ENCODE peak calls at places on chromosomes 16 and 17, in six cellular contexts. Q, L, A, I, U and X are unnamed samples.

GRCh38 chr16:49282690-49283375 is 1.2 kb upstream of the CBLN1 start:
- DNase-seq in Q (peak), L (no peak), A (no peak), I (no peak), U (no peak), X (no peak)

GRCh38 chr17:37301288-37301687 is 74.5 kb upstream of the C17orf78 start:
- DNase-seq in Q (no peak), L (no peak), A (no peak), I (peak), U (no peak), X (no peak)

GRCh38 chr17:76434870-76435269 is 18.1 kb downstream of the UBE2O start:
- DNase-seq in Q (no peak), L (no peak), A (no peak), I (no peak), U (no peak), X (no peak)

GRCh38 chr16:28146536-28146935 is 65.2 kb downstream of the XPO6 start:
- DNase-seq in Q (no peak), L (no peak), A (no peak), I (no peak), U (no peak), X (no peak)

GRCh38 chr17:33389506-33390141 is 96.5 kb upstream of the ASIC2 start:
- DNase-seq in Q (no peak), L (no peak), A (no peak), I (no peak), U (no peak), X (no peak)

GRCh38 chr16:2511996-2512919 is 1.5 kb upstream of the ATP6V0C start:
- DNase-seq in Q (no peak), L (no peak), A (peak), I (no peak), U (no peak), X (no peak)

GRCh38 chr17:3510090-3510489 is 34.3 kb downstream of the ASPA start:
- DNase-seq in Q (no peak), L (no peak), A (no peak), I (no peak), U (no peak), X (no peak)

GRCh38 chr17:2405247-2405926 is 4.5 kb upstream of the MNT start:
- DNase-seq in Q (no peak), L (no peak), A (no peak), I (peak), U (peak), X (peak)

GRCh38 chr17:37847811-37848331 is 76.3 kb upstream of the TBC1D3K start:
- DNase-seq in Q (no peak), L (no peak), A (no peak), I (no peak), U (no peak), X (no peak)

GRCh38 chr17:76811834-76812233 is 56.4 kb upstream of the MGAT5B start:
- DNase-seq in Q (no peak), L (no peak), A (no peak), I (no peak), U (no peak), X (no peak)

GRCh38 chr17:78883533-78884131 is 19.4 kb downstream of the CEP295NL start:
- DNase-seq in Q (peak), L (peak), A (peak), I (peak), U (peak), X (no peak)

GRCh38 chr17:51050291-51051033 is 70.2 kb downstream of the SPAG9 start:
- DNase-seq in Q (no peak), L (peak), A (no peak), I (no peak), U (no peak), X (no peak)

GRCh38 chr17:11852911-11853310 is 144.4 kb downstream of the ZNF18 start:
- DNase-seq in Q (no peak), L (no peak), A (no peak), I (no peak), U (no peak), X (no peak)

GRCh38 chr17:17141860-17142552 is 64.1 kb downstream of the PLD6 start:
- DNase-seq in Q (no peak), L (no peak), A (peak), I (peak), U (no peak), X (no peak)

GRCh38 chr17:44376124-44376523 is 12.5 kb upstream of the FAM171A2 start:
- DNase-seq in Q (no peak), L (peak), A (peak), I (peak), U (no peak), X (no peak)

GRCh38 chr17:4594406-4595349 is 10.3 kb downstream of the SMTNL2 start:
- DNase-seq in Q (peak), L (peak), A (no peak), I (no peak), U (no peak), X (no peak)

GRCh38 chr16:74745926-74746325 is 28.7 kb downstream of the FA2H start:
- DNase-seq in Q (peak), L (no peak), A (no peak), I (no peak), U (no peak), X (no peak)

DNA sequence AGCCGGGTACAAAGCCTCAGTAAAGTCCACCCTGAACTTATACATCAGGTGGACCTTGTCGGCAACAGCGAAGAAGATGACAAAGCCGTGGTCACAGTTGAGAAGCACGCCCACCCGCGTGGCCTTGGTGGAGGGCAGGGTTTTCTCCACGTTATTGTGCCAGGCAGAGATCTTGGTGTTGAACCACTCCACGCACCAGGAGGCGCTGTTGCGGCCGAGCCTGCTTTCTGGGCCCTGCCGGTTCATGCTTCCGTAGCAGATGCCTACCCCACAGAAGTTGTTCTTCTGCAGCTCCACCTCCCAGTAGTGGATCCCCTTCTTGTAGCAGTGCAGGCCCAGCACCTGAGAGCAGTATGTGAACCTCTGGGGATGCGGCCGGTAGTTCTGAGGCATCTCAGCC is 22.1 kb downstream of the TRIM25 start:
- DNase-seq in Q (peak), L (no peak), A (no peak), I (no peak), U (no peak), X (no peak)
- TF ChIP-seq CTCF in Q (no peak), L (no peak), A (no peak), I (peak), U (peak), X (peak)

DNA sequence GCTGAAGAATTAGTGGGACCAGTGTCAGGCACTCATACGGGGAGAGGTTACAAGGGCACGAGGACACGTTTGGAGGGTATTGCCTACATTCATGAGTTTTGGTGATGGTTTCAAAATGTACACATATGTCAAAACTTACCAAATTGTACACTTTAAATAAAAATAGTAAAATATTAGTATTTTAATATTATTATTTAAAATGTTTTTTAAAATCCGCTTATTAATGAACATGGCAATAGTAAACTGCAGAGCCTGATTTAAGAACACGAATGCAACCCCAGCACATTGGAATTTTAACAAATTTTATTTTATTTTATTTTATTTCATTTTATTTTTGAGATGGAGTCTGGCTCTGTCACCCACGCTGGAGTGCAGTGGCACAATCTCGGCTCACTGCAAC is 10.9 kb upstream of the ERCC4 start:
- DNase-seq in Q (no peak), L (no peak), A (no peak), I (no peak), U (no peak), X (no peak)
- TF ChIP-seq CTCF in Q (no peak), L (no peak), A (no peak), I (no peak), U (no peak), X (no peak)

DNA sequence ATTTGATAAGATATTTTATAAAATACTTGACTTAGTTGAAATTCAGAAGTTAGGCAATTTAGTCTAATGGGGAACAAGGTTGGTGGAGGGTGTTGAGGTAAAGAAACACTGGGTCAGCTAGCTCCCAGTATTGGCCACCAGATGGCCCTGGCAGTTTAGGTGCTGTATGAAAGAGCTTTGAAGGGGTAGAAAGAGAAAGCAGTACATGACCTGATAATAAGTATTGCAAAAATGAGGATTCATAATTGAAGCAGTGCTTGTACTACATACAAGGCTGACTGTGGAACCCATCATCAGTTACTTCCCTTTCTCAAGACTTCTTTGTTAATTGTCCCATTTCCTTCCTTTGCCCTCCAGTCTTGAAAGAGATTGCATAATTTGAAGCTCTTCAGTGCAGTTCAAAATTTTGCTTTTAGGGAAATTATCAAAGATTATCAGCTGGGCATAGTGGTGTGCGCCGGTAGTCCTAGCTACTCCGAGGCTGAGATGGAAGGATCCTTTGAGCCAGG is 29.4 kb downstream of the TANC2 start:
- DNase-seq in Q (peak), L (peak), A (no peak), I (peak), U (no peak), X (no peak)
- TF ChIP-seq CTCF in Q (no peak), L (peak), A (no peak), I (peak), U (peak), X (peak)

DNA sequence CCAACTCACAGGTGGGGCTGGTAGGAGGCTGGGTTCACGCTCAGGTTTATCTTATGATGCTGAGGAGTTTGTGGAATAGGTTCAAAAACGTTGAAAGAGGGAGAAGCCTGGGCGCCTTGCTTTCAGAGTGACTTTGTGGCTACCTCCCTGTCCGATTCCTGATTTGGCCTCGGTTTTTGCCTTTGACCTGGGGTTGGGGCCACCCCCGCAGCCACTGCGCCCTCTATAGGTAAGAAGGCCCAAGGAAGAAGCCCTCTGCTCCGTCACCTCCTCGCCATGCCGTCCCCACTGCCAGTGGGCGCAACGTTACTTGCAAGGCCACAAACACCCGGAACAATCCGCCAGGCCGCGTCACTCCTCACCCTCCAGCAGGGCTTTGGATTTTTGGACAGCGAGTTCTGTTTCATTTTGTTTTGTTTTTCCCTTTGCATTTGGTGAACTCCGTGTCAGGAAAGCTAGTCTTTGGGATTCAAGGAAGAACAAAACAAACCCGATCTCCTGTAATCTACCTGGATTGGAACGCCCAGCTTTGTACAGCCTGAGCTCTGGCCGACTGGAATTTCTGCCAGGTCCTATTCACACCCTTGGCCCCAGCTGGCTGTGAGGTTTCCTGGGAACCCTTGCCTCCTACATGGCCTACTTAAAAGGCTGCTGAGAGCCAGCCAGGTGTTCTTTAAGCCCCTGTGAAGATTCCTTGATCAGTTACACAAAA is 60.7 kb downstream of the TBC1D16 start:
- DNase-seq in Q (no peak), L (no peak), A (peak), I (no peak), U (no peak), X (peak)
- TF ChIP-seq CTCF in Q (no peak), L (no peak), A (no peak), I (peak), U (no peak), X (peak)

GRCh38 chr17:27200476-27200875 is 93.4 kb upstream of the WSB1 start:
- DNase-seq in Q (no peak), L (no peak), A (no peak), I (no peak), U (no peak), X (no peak)
- TF ChIP-seq CTCF in Q (no peak), L (no peak), A (no peak), I (no peak), U (no peak), X (no peak)

DNA sequence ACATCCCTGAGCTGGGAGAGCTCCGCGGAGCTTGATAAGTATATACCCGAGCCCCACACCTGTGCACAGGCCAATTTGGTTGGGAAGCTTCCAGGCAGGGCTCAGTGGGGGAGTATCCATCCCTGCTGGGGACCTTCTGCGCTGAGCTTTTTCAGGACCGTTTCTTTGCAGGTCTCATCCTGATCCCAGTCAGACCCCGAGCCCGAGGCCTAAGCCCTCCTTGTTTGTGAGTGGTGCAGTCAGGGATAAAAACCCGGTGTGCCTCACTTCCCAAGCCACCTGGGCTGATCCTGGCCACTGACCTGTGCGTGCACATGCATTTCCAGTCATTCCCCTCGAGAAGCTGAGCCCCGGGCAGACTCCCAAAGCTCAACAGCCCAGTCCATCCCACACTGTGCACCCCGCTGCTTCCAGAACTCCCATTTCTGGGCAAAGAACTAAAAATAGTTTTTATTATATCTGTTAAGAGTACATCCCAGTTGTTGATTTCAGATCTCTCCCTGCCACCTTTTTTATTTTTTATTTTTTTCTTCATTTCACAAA is 27.3 kb upstream of the NAT9 start:
- DNase-seq in Q (no peak), L (no peak), A (peak), I (no peak), U (no peak), X (no peak)
- TF ChIP-seq CTCF in Q (no peak), L (no peak), A (no peak), I (no peak), U (no peak), X (no peak)

GRCh38 chr17:42980274-42980765 is at the start of gene RUNDC1:
- DNase-seq in Q (peak), L (peak), A (peak), I (peak), U (peak), X (no peak)

GRCh38 chr17:42971589-42971988 is 7.3 kb upstream of the AARSD1 start:
- DNase-seq in Q (no peak), L (no peak), A (no peak), I (no peak), U (no peak), X (no peak)

GRCh38 chr17:42979511-42980273 is at the start of gene PTGES3L:
- DNase-seq in Q (peak), L (peak), A (peak), I (peak), U (no peak), X (no peak)

GRCh38 chr17:42980766-42981397 is 517 bp downstream of the RUNDC1 start:
- DNase-seq in Q (peak), L (peak), A (peak), I (peak), U (no peak), X (no peak)

DNA sequence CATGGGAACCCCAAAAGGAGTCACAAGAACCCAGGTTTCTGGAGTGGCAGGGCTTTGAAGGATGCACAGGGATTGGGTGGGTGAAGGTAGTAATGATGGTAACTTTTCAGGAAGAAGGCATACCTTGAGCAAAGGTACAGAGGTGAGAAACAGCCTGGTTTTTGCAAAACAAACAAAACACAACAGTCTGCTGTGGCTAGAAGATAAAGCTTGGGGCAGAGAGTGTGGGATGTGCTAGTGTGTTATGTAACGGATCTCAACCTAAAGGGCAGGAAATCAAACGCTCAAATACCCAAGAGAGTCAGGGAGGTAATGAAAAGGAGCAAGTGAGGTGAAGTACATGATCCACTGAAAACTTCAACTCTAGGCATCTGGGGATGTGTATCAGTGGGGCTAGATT is 4.6 kb downstream of the PTGES3L start:
- DNase-seq in Q (no peak), L (no peak), A (no peak), I (no peak), U (no peak), X (no peak)
- TF ChIP-seq CTCF in Q (no peak), L (no peak), A (no peak), I (no peak), U (no peak), X (no peak)

GRCh38 chr16:57724541-57724940 is 11.0 kb upstream of the KATNB1 start:
- DNase-seq in Q (no peak), L (no peak), A (no peak), I (no peak), U (no peak), X (peak)

GRCh38 chr16:57721356-57721755 is 14.2 kb upstream of the KATNB1 start:
- DNase-seq in Q (no peak), L (no peak), A (no peak), I (no peak), U (no peak), X (peak)

GRCh38 chr16:57721765-57722499 is 13.6 kb upstream of the KATNB1 start:
- DNase-seq in Q (no peak), L (no peak), A (no peak), I (no peak), U (no peak), X (peak)

GRCh38 chr16:57722651-57723050 is 12.9 kb upstream of the KATNB1 start:
- DNase-seq in Q (no peak), L (no peak), A (no peak), I (no peak), U (no peak), X (peak)

GRCh38 chr16:57723170-57723569 is 12.4 kb upstream of the KATNB1 start:
- DNase-seq in Q (no peak), L (peak), A (no peak), I (no peak), U (no peak), X (peak)
- TF ChIP-seq CTCF in Q (no peak), L (peak), A (no peak), I (peak), U (no peak), X (peak)

DNA sequence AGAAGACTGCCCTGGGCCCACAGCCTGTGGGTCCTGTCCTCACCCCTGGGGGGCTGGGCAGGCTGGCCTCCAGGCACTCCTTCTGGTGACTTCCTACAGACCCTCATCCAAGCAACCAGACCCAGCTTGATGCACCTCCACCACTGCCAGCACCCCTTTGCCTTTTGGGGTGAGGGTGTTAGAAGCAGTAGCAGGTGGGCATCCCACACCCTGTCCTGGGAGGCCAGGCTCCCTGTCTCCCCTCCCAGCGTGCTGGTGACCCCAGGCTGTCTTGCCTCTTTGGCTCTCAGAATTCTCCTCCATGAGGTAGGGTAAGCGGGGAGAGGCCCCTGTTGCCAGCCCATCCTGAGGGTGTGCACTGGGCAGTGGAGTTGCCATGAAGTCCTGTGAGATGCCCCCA is 33.4 kb downstream of the B9D1 start:
- DNase-seq in Q (no peak), L (no peak), A (peak), I (no peak), U (no peak), X (no peak)
- TF ChIP-seq CTCF in Q (no peak), L (no peak), A (no peak), I (no peak), U (no peak), X (no peak)

GRCh38 chr16:13510425-13511151 is 409.4 kb upstream of the ERCC4 start:
- DNase-seq in Q (no peak), L (no peak), A (no peak), I (no peak), U (no peak), X (no peak)
- TF ChIP-seq CTCF in Q (no peak), L (no peak), A (no peak), I (no peak), U (no peak), X (peak)